ENCODE peak calls at places on chromosomes 12 and 14, in five cellular contexts. O is astrocyte of the cerebellum, T is GM12865, Y is H7, I is tibial artery. V is an unnamed sample.

GRCh38 chr12:6452908-6453630 is 1.2 kb downstream of the TAPBPL start:
- DNase-seq in Y (no peak), O (no peak), T (peak; percentile 76), I (no peak), V (no peak)

GRCh38 chr12:26245175-26245942 is 50.0 kb downstream of the SSPN start:
- DNase-seq in I (no peak), T (peak; percentile 8), Y (no peak), O (no peak), V (no peak)

GRCh38 chr12:109393437-109394345 is 46.0 kb downstream of the MYO1H start:
- DNase-seq in T (peak; percentile 64), O (peak; percentile 27), Y (peak; percentile 75), I (no peak), V (peak; percentile 46)

GRCh38 chr12:11732760-11733159 is 83.3 kb downstream of the ETV6 start:
- DNase-seq in O (no peak), I (no peak), T (peak; percentile 48), Y (no peak), V (no peak)

GRCh38 chr14:26163761-26164160 is 434.1 kb downstream of the NOVA1 start:
- DNase-seq in I (no peak), Y (peak; percentile 6), T (no peak), O (peak; percentile 22), V (peak; percentile 35)

GRCh38 chr14:100486025-100486828 is 101.0 kb downstream of the BEGAIN start:
- DNase-seq in Y (peak; percentile 93), O (peak; percentile 60), T (peak; percentile 65), I (no peak), V (peak; percentile 44)

GRCh38 chr12:113230315-113231274 is 9.3 kb downstream of the TPCN1 start:
- DNase-seq in T (peak; percentile 38), O (no peak), I (peak; percentile 62), Y (no peak), V (no peak)

GRCh38 chr12:593396-593976 is 69.8 kb downstream of the NINJ2 start:
- DNase-seq in O (no peak), T (no peak), I (no peak), Y (no peak), V (no peak)

GRCh38 chr12:74280156-74280655 is 257.4 kb upstream of the ATXN7L3B start:
- DNase-seq in T (no peak), O (no peak), Y (no peak), I (no peak), V (no peak)

GRCh38 chr14:95486875-95487668 is 29.4 kb downstream of the SYNE3 start:
- DNase-seq in T (peak; percentile 29), I (no peak), O (no peak), Y (no peak), V (no peak)

GRCh38 chr12:121214171-121214777 is 4.3 kb downstream of the P2RX4 start:
- DNase-seq in I (no peak), T (peak; percentile 42), O (peak; percentile 16), Y (no peak), V (no peak)

GRCh38 chr12:75840994-75841355 is 190.6 kb downstream of the PHLDA1 start:
- DNase-seq in I (no peak), O (no peak), T (no peak), Y (no peak), V (no peak)

GRCh38 chr12:45227668-45228067 is 11.8 kb downstream of the ANO6 start:
- DNase-seq in T (no peak), O (no peak), I (no peak), Y (no peak), V (no peak)
- H3K4me3 ChIP-seq in T (no peak overlapping the region), O (no peak overlapping the region), I (no peak overlapping the region), Y (no peak overlapping the region), V (no peak overlapping the region)

GRCh38 chr12:12922978-12923377 is 29.0 kb downstream of the GPRC5D start:
- DNase-seq in O (no peak), Y (no peak), I (no peak), T (no peak), V (no peak)
- H3K4me3 ChIP-seq in O (no peak overlapping the region), Y (no peak overlapping the region), I (no peak overlapping the region), T (no peak overlapping the region), V (no peak overlapping the region)

DNA sequence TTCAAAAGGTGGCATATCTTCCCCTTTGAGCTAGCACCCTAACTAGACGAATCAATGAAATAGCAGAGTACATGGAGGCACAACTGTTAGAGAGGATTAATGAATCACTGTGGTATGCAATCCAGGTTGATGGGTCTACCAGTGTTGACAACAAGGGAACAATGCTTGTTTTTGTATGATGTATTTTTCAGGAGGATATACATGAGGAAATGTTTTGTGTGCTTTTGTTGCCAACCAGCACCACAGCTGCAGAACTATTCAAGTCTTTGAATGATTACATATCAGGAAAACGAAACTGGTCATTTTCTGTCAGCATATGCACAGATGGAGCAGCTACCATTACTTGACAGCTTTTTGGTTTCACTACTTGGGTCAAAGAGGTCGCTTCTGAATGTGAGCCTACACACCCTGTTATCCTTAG is 142.6 kb downstream of the GPHN start:
- DNase-seq in I (no peak), O (no peak), T (peak; percentile 91), Y (no peak), V (no peak)
- H3K4me3 ChIP-seq in I (no peak overlapping the region), O (no peak overlapping the region), T (peak overlapping the region; percentile 35), Y (no peak overlapping the region), V (no peak overlapping the region)

GRCh38 chr14:58395565-58395814 is 240 bp upstream of the TOMM20L start:
- DNase-seq in O (no peak), Y (no peak), T (no peak), I (no peak), V (no peak)
- H3K4me3 ChIP-seq in O (peak overlapping the region; percentile 39), Y (peak overlapping the region; percentile 65), T (peak overlapping the region; percentile 33), I (peak overlapping the region; percentile 61), V (no peak overlapping the region)

GRCh38 chr14:103097244-103097993 is 2.9 kb downstream of the EXOC3L4 start:
- DNase-seq in T (no peak), Y (peak; percentile 54), I (no peak), O (no peak), V (no peak)
- H3K4me3 ChIP-seq in T (no peak overlapping the region), Y (no peak overlapping the region), I (no peak overlapping the region), O (no peak overlapping the region), V (no peak overlapping the region)

DNA sequence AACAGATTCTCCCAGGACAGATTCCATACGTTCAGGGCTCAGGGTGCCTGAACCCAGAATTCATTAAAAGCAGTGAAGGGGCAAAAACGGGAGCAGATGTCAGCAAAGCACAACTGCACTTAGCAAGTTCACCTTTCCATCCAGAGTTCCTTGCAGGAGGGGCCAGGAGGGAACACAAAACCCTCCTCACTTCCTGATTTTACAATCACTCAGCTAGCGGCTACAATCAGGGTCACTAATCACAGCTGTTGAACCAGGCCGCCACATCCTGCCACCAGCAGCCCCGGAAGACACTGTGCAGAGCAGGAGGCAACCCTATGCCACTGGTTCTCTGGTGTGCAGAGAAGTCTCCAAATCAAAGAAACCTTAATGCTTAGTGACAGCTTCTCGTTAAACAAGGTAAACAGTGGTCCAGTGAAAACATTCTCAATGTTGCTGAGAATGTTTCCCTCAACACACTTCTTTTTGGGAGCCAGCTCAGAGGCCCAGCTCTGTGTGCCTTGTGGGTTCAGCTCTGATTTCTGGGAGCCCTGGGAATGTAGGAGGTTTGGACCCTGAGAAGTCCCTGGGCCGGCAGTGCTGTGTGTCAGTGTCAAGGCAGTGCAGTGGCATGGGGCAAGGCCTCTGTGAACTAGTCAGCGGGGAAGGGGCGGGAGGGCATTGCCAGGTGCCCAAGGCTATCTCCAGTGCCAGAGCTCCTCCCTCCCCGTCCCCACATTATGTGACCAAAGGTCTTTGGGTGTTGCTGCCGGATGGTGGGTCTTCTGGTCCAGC is 54.5 kb downstream of the VCPKMT start:
- DNase-seq in T (peak; percentile 95), O (no peak), Y (no peak), I (no peak), V (peak; percentile 84)
- H3K4me3 ChIP-seq in T (peak overlapping the region; percentile 67), O (no peak overlapping the region), Y (no peak overlapping the region), I (no peak overlapping the region), V (peak overlapping the region; percentile 19)

V was measured in Jurkat, Clone E6-1.